ENCODE peak calls at places on chromosomes 7 and 10, in four cellular contexts. I, N, T and D are unnamed samples.

GRCh38 chr10:62461120-62461519 is 87.0 kb downstream of the ZNF365 start:
- DNase-seq in N (no peak), T (no peak), I (no peak), D (no peak)

GRCh38 chr7:29247962-29248236 is 53.3 kb downstream of the CHN2 start:
- DNase-seq in N (no peak), I (no peak), T (no peak), D (no peak)

GRCh38 chr10:62803993-62804383 is 532 bp upstream of the ADO start:
- DNase-seq in I (no peak), N (no peak), T (no peak), D (no peak)

GRCh38 chr7:104156842-104157277 is 51.0 kb downstream of the ORC5 start:
- DNase-seq in I (peak; percentile 56), T (no peak), N (no peak), D (no peak)

GRCh38 chr10:93968452-93969044 is 25.2 kb upstream of the PLCE1 start:
- DNase-seq in I (no peak), N (no peak), T (no peak), D (no peak)

GRCh38 chr10:132111121-132111731 is 45.5 kb downstream of the JAKMIP3 start:
- DNase-seq in T (peak; percentile 10), I (no peak), N (peak; percentile 2), D (no peak)

GRCh38 chr10:8063128-8063908 is 8.8 kb downstream of the GATA3 start:
- DNase-seq in T (no peak), N (no peak), I (no peak), D (no peak)

GRCh38 chr7:105367458-105367857 is 21.3 kb downstream of the SRPK2 start:
- DNase-seq in N (no peak), I (no peak), T (no peak), D (no peak)

GRCh38 chr10:26739087-26739631 is 41.7 kb downstream of the PDSS1 start:
- DNase-seq in N (no peak), T (no peak), I (no peak), D (no peak)

GRCh38 chr10:59674211-59674836 is 35.3 kb downstream of the SLC16A9 start:
- DNase-seq in I (peak; percentile 66), T (peak; percentile 68), N (peak; percentile 54), D (no peak)

GRCh38 chr10:1762066-1762465 is 24.7 kb upstream of the ADARB2 start:
- DNase-seq in N (no peak), I (no peak), T (no peak), D (no peak)

GRCh38 chr7:140209866-140210609 is 33.3 kb upstream of the KDM7A start:
- DNase-seq in I (no peak), T (peak; percentile 37), N (peak; percentile 28), D (no peak)

GRCh38 chr10:6501931-6502330 is 78.1 kb downstream of the PRKCQ start:
- DNase-seq in T (no peak), N (no peak), I (no peak), D (no peak)

GRCh38 chr7:148503900-148504487 is 86.6 kb upstream of the C7orf33 start:
- DNase-seq in N (no peak), I (peak; percentile 56), T (no peak), D (no peak)

GRCh38 chr10:130369645-130370381 is 233.6 kb downstream of the GLRX3 start:
- DNase-seq in I (no peak), N (no peak), T (no peak), D (no peak)

GRCh38 chr10:70797840-70798239 is 12.7 kb upstream of the TBATA start:
- DNase-seq in N (no peak), T (no peak), I (no peak), D (no peak)

GRCh38 chr10:115866174-115866573 is 406.8 kb downstream of the GFRA1 start:
- DNase-seq in N (no peak), I (no peak), T (no peak), D (no peak)
- H3K9me3 ChIP-seq in N (no peaks in the 10 kb centered on the region), I (no peaks in the 10 kb centered on the region), T (no peaks in the 10 kb centered on the region), D (no peaks in the 10 kb centered on the region)

GRCh38 chr10:117365612-117366011 is 9.6 kb downstream of the PDZD8 start:
- DNase-seq in N (no peak), T (no peak), I (no peak), D (no peak)
- H3K4me1 ChIP-seq in N (peaks cover 10% of the 10 kb centered on the region), T (no peaks in the 10 kb centered on the region), I (peaks cover 57% of the 10 kb centered on the region), D (peaks cover 4% of the 10 kb centered on the region)

GRCh38 chr10:103307594-103307993 is 30.7 kb downstream of the INA start:
- DNase-seq in N (no peak), T (no peak), I (no peak), D (no peak)
- H3K36me3 ChIP-seq in N (peaks cover 14% of the 10 kb centered on the region), T (no peaks in the 10 kb centered on the region), I (no peaks in the 10 kb centered on the region), D (peaks cover 36% of the 10 kb centered on the region)

GRCh38 chr10:3672220-3672619 is 112.8 kb downstream of the KLF6 start:
- DNase-seq in I (peak; percentile 25), N (no peak), T (no peak), D (peak; percentile 59)

GRCh38 chr10:3668276-3668960 is 116.6 kb downstream of the KLF6 start:
- DNase-seq in T (peak; percentile 40), I (peak; percentile 19), N (peak; percentile 28), D (peak; percentile 22)

GRCh38 chr10:3666525-3667302 is 118.3 kb downstream of the KLF6 start:
- DNase-seq in T (no peak), I (no peak), N (peak; percentile 23), D (no peak)

GRCh38 chr10:3668961-3669330 is 116.1 kb downstream of the KLF6 start:
- DNase-seq in N (no peak), T (no peak), I (no peak), D (no peak)

GRCh38 chr10:3671431-3671955 is 113.5 kb downstream of the KLF6 start:
- DNase-seq in I (no peak), T (no peak), N (no peak), D (no peak)
- H3K9me3 ChIP-seq in I (no peaks in the 10 kb centered on the region), T (no peaks in the 10 kb centered on the region), N (no peaks in the 10 kb centered on the region), D (no peaks in the 10 kb centered on the region)

GRCh38 chr10:56805022-56805421 is 444.0 kb upstream of the ZWINT start:
- DNase-seq in T (no peak), I (no peak), N (no peak), D (no peak)
- H3K4me1 ChIP-seq in T (no peaks in the 10 kb centered on the region), I (no peaks in the 10 kb centered on the region), N (no peaks in the 10 kb centered on the region), D (no peaks in the 10 kb centered on the region)

GRCh38 chr7:76328390-76328789 is 25.9 kb downstream of the HSPB1 start:
- DNase-seq in T (no peak), N (peak; percentile 18), I (no peak), D (no peak)
- H3K36me3 ChIP-seq in T (no peaks in the 10 kb centered on the region), N (peaks cover 45% of the 10 kb centered on the region), I (peaks cover 39% of the 10 kb centered on the region), D (peaks cover 81% of the 10 kb centered on the region)

GRCh38 chr7:44676776-44677175 is 70.3 kb downstream of the OGDH start:
- DNase-seq in T (no peak), I (no peak), N (no peak), D (no peak)

GRCh38 chr7:44685723-44686122 is 62.9 kb upstream of the ZMIZ2 start:
- DNase-seq in I (peak; percentile 12), N (no peak), T (no peak), D (no peak)

GRCh38 chr7:44678468-44679179 is 70.0 kb upstream of the ZMIZ2 start:
- DNase-seq in N (peak; percentile 89), T (no peak), I (peak; percentile 90), D (no peak)

GRCh38 chr7:44678096-44678467 is 70.6 kb upstream of the ZMIZ2 start:
- DNase-seq in N (no peak), I (peak; percentile 70), T (no peak), D (no peak)

DNA sequence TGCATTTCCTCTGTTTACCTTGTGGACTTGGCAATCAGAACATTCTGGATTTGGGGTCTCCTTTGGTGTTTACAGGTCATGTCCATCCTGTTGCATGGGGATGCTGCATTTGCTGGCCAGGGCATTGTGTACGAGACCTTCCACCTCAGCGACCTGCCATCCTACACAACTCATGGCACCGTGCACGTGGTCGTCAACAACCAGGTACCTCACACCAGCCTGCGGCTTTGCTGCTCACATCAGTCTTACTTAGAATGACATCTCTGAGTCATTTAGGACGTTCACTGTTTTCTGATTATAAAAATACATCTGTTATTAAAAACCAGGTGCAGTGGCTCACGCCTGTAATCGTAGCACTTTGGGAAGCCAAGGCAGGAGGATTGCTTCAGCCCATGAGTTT is 67.0 kb upstream of the ZMIZ2 start:
- DNase-seq in T (no peak), N (no peak), I (no peak), D (no peak)
- H3K9me3 ChIP-seq in T (no peaks in the 10 kb centered on the region), N (no peaks in the 10 kb centered on the region), I (no peaks in the 10 kb centered on the region), D (no peaks in the 10 kb centered on the region)